ENCODE peak calls at places on chromosome 11, in seven cellular contexts. I is upper lobe of right lung; N is transverse colon; V is thoracic aorta; Q is CD8-positive, alpha-beta T cell; J is right lobe of liver; U is mammary epithelial cell. M is an unnamed sample.

GRCh38 chr11:112620621-112621394 is 340.4 kb upstream of the NCAM1 start:
- DNase-seq in I (no peak), N (no peak), V (no peak), Q (no peak), J (no peak), U (peak; percentile 90), M (no peak)

GRCh38 chr11:117026593-117027330 is 71.5 kb downstream of the SIK3 start:
- DNase-seq in I (no peak), N (no peak), V (no peak), Q (no peak), J (no peak), U (peak; percentile 59), M (peak; percentile 45)

GRCh38 chr11:75565221-75565814 is 3.3 kb downstream of the SERPINH1 start:
- DNase-seq in I (no peak), N (peak; percentile 47), V (no peak), Q (no peak), J (no peak), U (peak; percentile 67), M (no peak)

GRCh38 chr11:19451609-19452008 is 210.9 kb upstream of the E2F8 start:
- DNase-seq in I (no peak), N (no peak), V (no peak), Q (no peak), J (no peak), U (no peak), M (no peak)

GRCh38 chr11:71395010-71395560 is 53.1 kb downstream of the DHCR7 start:
- DNase-seq in I (no peak), N (no peak), V (no peak), Q (no peak), J (no peak), U (no peak), M (no peak)

GRCh38 chr11:64519541-64519940 is 71.5 kb upstream of the SLC22A12 start:
- DNase-seq in I (peak; percentile 56), N (no peak), V (no peak), Q (no peak), J (no peak), U (peak; percentile 28), M (no peak)

GRCh38 chr11:76665921-76666351 is 4.6 kb downstream of the LRRC32 start:
- DNase-seq in I (peak; percentile 42), N (peak; percentile 5), V (no peak), Q (no peak), J (peak; percentile 37), U (no peak), M (no peak)

GRCh38 chr11:33588056-33588455 is 112.6 kb downstream of the C11orf91 start:
- DNase-seq in I (no peak), N (no peak), V (no peak), Q (no peak), J (no peak), U (no peak), M (no peak)

GRCh38 chr11:74592441-74593362 is at the start of gene POLD3:
- DNase-seq in I (peak; percentile 98), N (peak; percentile 96), V (peak; percentile 87), Q (peak; percentile 91), J (peak; percentile 97), U (peak; percentile 89), M (peak; percentile 51)

GRCh38 chr11:133810179-133810550 is 35.1 kb downstream of the SPATA19 start:
- DNase-seq in I (no peak), N (no peak), V (no peak), Q (no peak), J (no peak), U (no peak), M (no peak)

GRCh38 chr11:115469361-115469760 is 34.9 kb downstream of the CADM1 start:
- DNase-seq in I (no peak), N (no peak), V (no peak), Q (no peak), J (no peak), U (no peak), M (no peak)

GRCh38 chr11:119352857-119353260 is 6.4 kb upstream of the MFRP start:
- DNase-seq in I (no peak), N (no peak), V (no peak), Q (no peak), J (no peak), U (no peak), M (no peak)

GRCh38 chr11:59553323-59553722 is 42.0 kb downstream of the OR4D9 start:
- DNase-seq in I (no peak), N (no peak), V (no peak), Q (no peak), J (no peak), U (no peak), M (no peak)

GRCh38 chr11:115257286-115258077 is 246.7 kb downstream of the CADM1 start:
- DNase-seq in I (no peak), N (no peak), V (no peak), Q (no peak), J (no peak), U (no peak), M (no peak)

GRCh38 chr11:117535870-117536411 is 208.3 kb downstream of the CEP164 start:
- DNase-seq in I (no peak), N (no peak), V (no peak), Q (no peak), J (no peak), U (no peak), M (no peak)

GRCh38 chr11:118921121-118921928 is 4.4 kb downstream of the BCL9L start:
- DNase-seq in I (peak; percentile 87), N (peak; percentile 61), V (no peak), Q (no peak), J (peak; percentile 92), U (peak; percentile 85), M (no peak)

GRCh38 chr11:13358871-13359270 is 81.3 kb downstream of the BMAL1 start:
- DNase-seq in I (no peak), N (no peak), V (no peak), Q (no peak), J (no peak), U (no peak), M (no peak)

GRCh38 chr11:13495929-13496328 is at the start of gene PTH:
- DNase-seq in I (no peak), N (no peak), V (no peak), Q (no peak), J (no peak), U (no peak), M (no peak)

GRCh38 chr11:133479209-133479608 is 53.1 kb downstream of the OPCML start:
- DNase-seq in I (no peak), N (no peak), V (no peak), Q (no peak), J (no peak), U (peak; percentile 1), M (no peak)

GRCh38 chr11:8917157-8917820 is 6.3 kb downstream of the AKIP1 start:
- DNase-seq in I (peak; percentile 73), N (no peak), V (no peak), Q (no peak), J (no peak), U (peak; percentile 41), M (peak; percentile 90)

DNA sequence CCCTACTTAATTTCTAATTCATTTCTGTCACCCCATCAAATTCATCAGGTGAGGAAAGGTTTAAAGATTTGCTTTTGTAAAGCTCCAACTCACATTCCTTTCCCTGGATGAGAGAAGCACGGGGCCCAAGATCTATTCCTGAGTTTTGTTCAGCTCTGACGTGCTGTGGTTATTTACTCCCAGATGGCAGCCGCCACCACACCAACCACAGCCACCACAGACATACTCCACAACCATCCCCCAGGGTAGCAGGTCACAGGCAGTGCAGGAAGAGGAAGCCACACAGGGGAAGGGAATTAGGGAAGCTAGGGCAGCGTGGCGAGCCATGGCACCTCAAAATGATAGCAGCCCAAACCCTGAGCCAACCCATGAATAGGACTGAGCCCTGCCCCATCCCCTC is 63.5 kb upstream of the CSNK2A3 start:
- DNase-seq in I (no peak), N (no peak), V (no peak), Q (no peak), J (no peak), U (peak; percentile 62), M (no peak)
- H3K27ac ChIP-seq in I (no peak overlapping the region), N (peak overlapping the region; percentile 22), V (peak overlapping the region; percentile 56), Q (no peak overlapping the region), J (no peak overlapping the region), U (no peak overlapping the region), M (no peak overlapping the region)

DNA sequence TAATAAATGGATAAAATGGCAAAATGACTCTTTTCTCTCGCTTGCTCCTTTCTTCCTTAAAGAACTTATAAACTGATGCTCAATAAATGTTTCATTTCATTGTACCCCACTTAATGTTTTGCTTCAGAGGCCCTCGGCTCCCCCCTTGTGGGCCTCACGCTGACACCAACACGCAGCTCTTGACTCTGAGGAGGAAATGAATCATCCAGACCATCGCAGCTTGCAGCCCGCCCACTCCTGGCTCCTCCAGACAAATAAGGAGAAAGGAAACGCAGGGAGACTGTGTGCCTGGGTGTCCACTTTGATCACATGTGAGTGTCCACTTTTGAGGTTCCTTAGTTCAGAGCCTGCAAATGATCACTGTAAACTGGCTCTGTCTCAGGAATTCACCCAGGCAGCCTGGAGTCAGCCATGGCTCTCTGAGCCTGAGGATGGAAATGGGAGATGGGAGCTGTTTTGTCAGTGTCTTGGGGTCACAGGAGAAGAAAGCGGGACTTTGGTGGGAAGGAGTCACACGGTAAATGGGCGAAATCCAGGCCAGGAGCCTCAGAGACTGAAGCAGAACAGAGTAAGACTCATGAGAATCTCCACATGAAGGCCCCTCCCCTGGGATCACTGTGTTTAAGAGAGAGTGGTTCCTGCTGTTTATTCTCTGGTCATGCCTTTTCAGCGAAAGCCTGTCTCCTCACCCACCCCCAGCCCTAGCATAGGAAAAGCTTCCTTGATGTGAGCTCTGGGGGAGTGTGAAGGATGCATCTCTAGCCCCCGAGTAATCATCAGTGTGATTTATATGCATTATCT is 96.5 kb downstream of the CWC15 start:
- DNase-seq in I (peak; percentile 76), N (peak; percentile 60), V (peak; percentile 68), Q (peak; percentile 37), J (no peak), U (peak; percentile 75), M (peak; percentile 85)
- H3K4me3 ChIP-seq in I (no peak overlapping the region), N (no peak overlapping the region), V (no peak overlapping the region), Q (no peak overlapping the region), J (no peak overlapping the region), U (no peak overlapping the region), M (no peak overlapping the region)

DNA sequence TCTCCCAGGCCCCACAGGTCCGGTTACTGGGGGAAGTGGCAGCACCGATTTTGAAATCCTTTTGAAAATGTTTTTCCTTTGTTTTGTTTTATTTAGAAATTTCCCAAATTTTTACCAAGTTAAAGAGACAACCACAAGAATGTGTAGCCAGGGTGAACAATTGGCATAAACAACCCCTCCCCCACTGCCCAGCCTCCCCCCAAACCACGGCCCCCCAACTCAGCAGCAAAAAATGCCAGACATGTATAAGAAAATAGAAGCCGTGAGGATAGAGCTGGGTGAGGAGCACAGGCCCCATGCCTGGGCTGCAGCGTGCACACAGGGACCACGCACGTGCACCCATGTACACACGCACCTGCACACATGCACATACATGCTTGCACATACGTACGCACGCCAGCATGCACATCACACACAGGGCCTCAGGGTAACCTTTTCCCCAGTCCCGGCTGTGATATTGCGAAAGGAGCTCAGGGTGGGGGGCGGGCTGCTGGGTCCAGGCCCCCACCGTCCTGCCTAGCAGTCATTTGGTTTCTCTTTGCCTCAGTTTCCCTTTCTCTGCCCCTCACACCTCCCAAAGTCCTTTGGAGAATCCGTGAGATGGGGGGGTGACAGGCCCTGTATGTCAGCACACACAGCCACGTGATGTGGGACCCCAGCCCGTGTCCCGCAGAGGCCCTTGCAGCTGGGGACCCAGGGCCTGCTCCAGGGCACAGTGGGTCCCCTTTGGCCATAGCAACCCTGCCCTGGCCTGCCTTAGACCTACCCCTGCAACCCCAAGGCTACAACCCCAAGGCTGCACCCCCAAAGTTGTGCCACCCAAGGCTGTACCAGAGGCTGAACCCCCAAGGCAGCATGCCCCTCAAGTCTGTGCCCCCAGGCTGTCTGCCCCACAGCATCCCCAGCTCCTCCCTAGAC is 42.9 kb downstream of the IGF2 start:
- DNase-seq in I (peak; percentile 43), N (no peak), V (no peak), Q (no peak), J (peak; percentile 35), U (no peak), M (no peak)
- H3K27ac ChIP-seq in I (peak overlapping the region; percentile 72), N (peak overlapping the region; percentile 29), V (no peak overlapping the region), Q (no peak overlapping the region), J (no peak overlapping the region), U (no peak overlapping the region), M (peak overlapping the region; percentile 93)

GRCh38 chr11:11186249-11186648 is 166.8 kb downstream of the CSNK2A3 start:
- DNase-seq in I (no peak), N (no peak), V (no peak), Q (no peak), J (no peak), U (no peak), M (no peak)
- H3K4me3 ChIP-seq in I (no peak overlapping the region), N (no peak overlapping the region), V (no peak overlapping the region), Q (no peak overlapping the region), J (no peak overlapping the region), U (no peak overlapping the region), M (no peak overlapping the region)